ENCODE peak calls at places on chromosomes 3 and 15, in four cellular contexts. One of them, this sample, is unnamed.

GRCh38 chr3:45154641-45155147 is 8.5 kb upstream of the CDCP1 start:
- DNase-seq in HepG2: no peak
- DNase-seq in WTC11: no peak
- DNase-seq in K562: no peak
- DNase-seq in this sample: no peak

GRCh38 chr3:100954990-100955389 is 38.2 kb downstream of the ABI3BP start:
- DNase-seq in HepG2: no peak
- DNase-seq in WTC11: no peak
- DNase-seq in K562: no peak
- DNase-seq in this sample: no peak

GRCh38 chr3:37183976-37184375 is 9.6 kb upstream of the LRRFIP2 start:
- DNase-seq in HepG2: no peak
- DNase-seq in K562: no peak
- DNase-seq in WTC11: no peak
- DNase-seq in this sample: no peak

GRCh38 chr3:147119346-147119745 is 287.0 kb downstream of the ZIC4 start:
- DNase-seq in K562: no peak
- DNase-seq in WTC11: no peak
- DNase-seq in HepG2: no peak
- DNase-seq in this sample: no peak

GRCh38 chr3:61829301-61830110 is 268.1 kb downstream of the PTPRG start:
- DNase-seq in K562: no peak
- DNase-seq in WTC11: no peak
- DNase-seq in HepG2: no peak
- DNase-seq in this sample: no peak

GRCh38 chr15:85407421-85408269 is 27.2 kb downstream of the AKAP13 start:
- DNase-seq in HepG2: peak; percentile 39
- DNase-seq in K562: no peak
- DNase-seq in WTC11: no peak
- DNase-seq in this sample: peak; percentile 26

GRCh38 chr15:82552861-82553260 is 12.6 kb upstream of the RPS17 start:
- DNase-seq in WTC11: no peak
- DNase-seq in K562: no peak
- DNase-seq in HepG2: no peak
- DNase-seq in this sample: no peak

GRCh38 chr15:101201411-101202174 is 50.3 kb downstream of the CHSY1 start:
- DNase-seq in HepG2: no peak
- DNase-seq in K562: peak; percentile 44
- DNase-seq in WTC11: peak; percentile 81
- DNase-seq in this sample: peak; percentile 71

GRCh38 chr15:90650117-90650955 is 66.8 kb upstream of the BLM start:
- DNase-seq in HepG2: no peak
- DNase-seq in WTC11: no peak
- DNase-seq in K562: peak; percentile 69
- DNase-seq in this sample: no peak

GRCh38 chr3:122572940-122573412 is 4.5 kb upstream of the PARP15 start:
- DNase-seq in WTC11: no peak
- DNase-seq in HepG2: peak; percentile 88
- DNase-seq in K562: peak; percentile 45
- DNase-seq in this sample: no peak

GRCh38 chr15:86591994-86592746 is 512.5 kb downstream of the AGBL1 start:
- DNase-seq in WTC11: no peak
- DNase-seq in HepG2: no peak
- DNase-seq in K562: no peak
- DNase-seq in this sample: no peak

GRCh38 chr15:84840741-84841429 is 23.7 kb downstream of the ALPK3 start:
- DNase-seq in K562: no peak
- DNase-seq in WTC11: no peak
- DNase-seq in HepG2: peak; percentile 51
- DNase-seq in this sample: no peak

GRCh38 chr3:17820275-17820674 is 77.8 kb upstream of the TBC1D5 start:
- DNase-seq in K562: no peak
- DNase-seq in WTC11: no peak
- DNase-seq in HepG2: no peak
- DNase-seq in this sample: no peak

GRCh38 chr3:103904991-103905390 is 1461.7 kb upstream of the ALCAM start:
- DNase-seq in K562: no peak
- DNase-seq in HepG2: no peak
- DNase-seq in WTC11: no peak
- DNase-seq in this sample: no peak

GRCh38 chr3:103899328-103899727 is 1464.5 kb downstream of the ZPLD1 start:
- DNase-seq in K562: no peak
- DNase-seq in WTC11: no peak
- DNase-seq in HepG2: no peak
- DNase-seq in this sample: no peak
- TF ChIP-seq ELF4 in K562: no peak
- TF ChIP-seq ELF4 in WTC11: no peak
- TF ChIP-seq ELF4 in HepG2: no peak
- TF ChIP-seq ELF4 in this sample: no peak

DNA sequence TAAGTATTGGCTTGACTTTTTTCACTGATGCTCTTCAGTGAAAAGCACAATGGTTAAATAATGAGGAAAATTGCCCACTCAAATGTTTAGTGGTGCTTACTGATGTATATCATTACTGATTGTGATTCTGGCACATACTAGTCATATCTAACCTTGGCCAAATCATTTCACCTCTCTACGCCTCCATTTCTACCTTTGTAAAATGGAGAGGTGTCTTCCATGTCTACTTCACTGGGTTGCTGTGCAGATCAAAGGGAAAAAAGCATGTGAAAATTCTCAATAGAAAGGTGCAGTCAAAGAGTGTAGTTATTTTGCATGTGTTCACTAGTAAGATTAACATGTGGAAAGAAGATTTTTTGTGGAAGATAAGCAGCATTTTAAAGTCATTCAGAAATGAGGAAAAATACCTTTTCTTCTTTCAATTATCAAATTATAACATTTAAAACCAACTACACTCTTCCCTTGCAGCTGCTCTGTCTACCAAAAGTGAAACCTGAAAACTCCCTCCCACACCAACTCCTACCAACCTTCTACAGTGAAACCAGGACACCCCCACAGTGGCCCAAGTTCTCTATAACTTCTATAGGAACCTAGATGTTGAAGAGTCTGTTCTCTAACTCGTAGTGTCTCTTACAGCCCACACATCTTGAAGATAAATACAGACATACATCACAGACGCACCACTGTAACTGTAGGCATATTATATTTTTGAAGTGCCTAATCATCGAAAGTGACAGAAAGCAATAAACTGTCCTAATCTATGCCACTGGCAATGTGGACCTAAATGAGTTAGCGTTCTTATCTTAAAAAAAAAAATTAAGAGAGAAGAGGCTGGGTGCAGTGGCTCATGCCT is 1.4 kb downstream of the CD200R1 start:
- DNase-seq in WTC11: no peak
- DNase-seq in K562: no peak
- DNase-seq in HepG2: no peak
- DNase-seq in this sample: no peak
- TF ChIP-seq ELF4 in WTC11: no peak
- TF ChIP-seq ELF4 in K562: no peak
- TF ChIP-seq ELF4 in HepG2: no peak
- TF ChIP-seq ELF4 in this sample: no peak

GRCh38 chr3:82973810-82974209 is 1212.4 kb upstream of the GBE1 start:
- DNase-seq in HepG2: no peak
- DNase-seq in K562: no peak
- DNase-seq in WTC11: no peak
- DNase-seq in this sample: no peak
- TF ChIP-seq ELF4 in HepG2: no peak
- TF ChIP-seq ELF4 in K562: no peak
- TF ChIP-seq ELF4 in WTC11: no peak
- TF ChIP-seq ELF4 in this sample: no peak

GRCh38 chr3:11117591-11117990 is 36.7 kb upstream of the HRH1 start:
- DNase-seq in HepG2: no peak
- DNase-seq in K562: no peak
- DNase-seq in WTC11: no peak
- DNase-seq in this sample: no peak
- TF ChIP-seq ELF4 in HepG2: no peak
- TF ChIP-seq ELF4 in K562: no peak
- TF ChIP-seq ELF4 in WTC11: no peak
- TF ChIP-seq ELF4 in this sample: no peak

DNA sequence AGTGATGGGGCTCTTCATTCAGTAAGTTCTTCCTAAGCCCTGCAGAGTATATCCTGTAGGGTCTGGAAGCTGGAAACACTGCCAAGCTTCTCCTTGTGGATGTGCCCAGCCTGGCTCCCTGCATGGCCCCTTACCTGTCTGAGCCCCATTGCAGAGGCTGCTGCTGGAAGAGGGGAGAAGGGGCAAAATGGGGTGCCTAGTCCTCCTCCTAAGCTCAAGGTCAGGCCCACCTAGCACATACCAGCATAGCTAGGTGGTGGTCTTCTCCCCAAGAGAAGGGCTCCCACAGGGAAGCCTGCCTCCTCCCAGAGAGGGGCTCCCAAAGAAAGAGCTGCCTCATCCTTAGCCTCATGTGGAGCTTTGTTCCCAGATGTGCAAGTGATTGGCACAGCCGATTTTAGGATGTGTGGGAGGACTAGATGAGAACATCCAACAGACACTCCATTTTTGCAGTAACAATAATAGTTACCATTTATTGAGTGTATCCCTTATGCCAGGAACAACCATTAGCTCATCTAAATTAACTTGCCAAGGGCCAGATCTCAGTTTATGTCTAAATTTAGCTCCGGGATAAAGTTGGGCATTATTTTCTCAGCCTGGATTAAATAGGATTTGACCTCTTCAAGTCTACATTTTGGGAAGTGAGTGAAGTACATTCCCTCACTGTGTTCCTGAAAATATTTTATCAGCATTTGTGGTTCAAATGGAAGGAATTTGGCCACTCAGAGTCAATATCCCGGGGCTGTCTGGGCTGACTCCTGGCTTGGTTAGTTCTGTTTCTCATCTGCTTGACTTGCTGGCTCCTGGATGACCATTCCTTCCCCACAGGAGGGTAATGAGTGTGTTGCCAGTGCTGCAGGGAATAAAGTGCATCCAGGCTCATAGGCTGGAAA is 291.1 kb upstream of the ROPN1 start:
- DNase-seq in K562: no peak
- DNase-seq in HepG2: no peak
- DNase-seq in WTC11: no peak
- DNase-seq in this sample: no peak
- TF ChIP-seq ELF4 in K562: no peak
- TF ChIP-seq ELF4 in HepG2: no peak
- TF ChIP-seq ELF4 in WTC11: no peak
- TF ChIP-seq ELF4 in this sample: no peak

GRCh38 chr15:77579498-77580188 is 53.1 kb downstream of the LINGO1 start:
- DNase-seq in K562: no peak
- DNase-seq in WTC11: no peak
- DNase-seq in HepG2: no peak
- DNase-seq in this sample: no peak
- TF ChIP-seq ELF4 in K562: no peak
- TF ChIP-seq ELF4 in WTC11: no peak
- TF ChIP-seq ELF4 in HepG2: no peak
- TF ChIP-seq ELF4 in this sample: no peak

GRCh38 chr15:74179983-74180688 is 6.6 kb downstream of the ISLR start:
- DNase-seq in HepG2: no peak
- DNase-seq in WTC11: no peak
- DNase-seq in K562: no peak
- DNase-seq in this sample: no peak
- TF ChIP-seq ELF4 in HepG2: no peak
- TF ChIP-seq ELF4 in WTC11: no peak
- TF ChIP-seq ELF4 in K562: no peak
- TF ChIP-seq ELF4 in this sample: no peak

DNA sequence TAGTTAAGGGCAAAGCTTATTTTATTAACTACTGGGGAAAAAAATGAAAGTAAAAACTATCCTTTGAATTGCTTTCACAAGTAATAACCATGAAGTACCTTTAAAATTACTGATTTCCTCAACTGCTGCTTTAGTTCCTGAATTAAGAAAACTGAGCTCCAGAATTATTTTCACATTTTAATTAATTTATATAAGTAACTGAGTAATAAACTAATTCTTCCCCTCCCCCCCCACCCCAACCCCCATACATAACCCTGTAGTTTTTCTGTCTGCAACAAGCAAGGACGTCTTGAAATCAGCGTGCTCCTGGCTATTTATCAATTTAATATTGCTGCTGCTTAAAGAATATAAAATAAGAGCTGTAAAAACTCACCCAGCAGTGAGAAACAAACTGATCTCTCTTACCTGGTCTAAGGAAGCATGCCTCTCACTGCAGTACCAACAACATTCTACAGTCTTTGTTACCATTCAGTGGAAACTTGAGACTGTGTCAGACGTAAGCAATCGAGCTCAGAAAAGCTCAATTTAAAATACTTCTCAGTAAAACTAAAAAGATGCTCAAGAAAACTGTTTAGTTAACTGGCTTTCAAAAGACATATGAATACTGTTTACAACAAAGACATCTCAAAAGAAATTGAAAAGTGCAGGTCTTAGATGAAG is 121.0 kb downstream of the TFDP2 start:
- DNase-seq in WTC11: no peak
- DNase-seq in K562: peak; percentile 90
- DNase-seq in HepG2: no peak
- DNase-seq in this sample: peak; percentile 54
- TF ChIP-seq ELF4 in WTC11: no peak
- TF ChIP-seq ELF4 in K562: no peak
- TF ChIP-seq ELF4 in HepG2: no peak
- TF ChIP-seq ELF4 in this sample: no peak

GRCh38 chr3:21330293-21330692 is 420.7 kb downstream of the ZNF385D start:
- DNase-seq in HepG2: no peak
- DNase-seq in K562: no peak
- DNase-seq in WTC11: no peak
- DNase-seq in this sample: no peak
- TF ChIP-seq ELF4 in HepG2: no peak
- TF ChIP-seq ELF4 in K562: no peak
- TF ChIP-seq ELF4 in WTC11: no peak
- TF ChIP-seq ELF4 in this sample: no peak